ENCODE peak calls at places on chromosomes 16 and 17, in nine cellular contexts. X is spleen; E is MCF 10A; K is H9; D is kidney epithelial cell; H is astrocyte of the cerebellum; U is A549; W is CD8-positive, alpha-beta T cell; R is kidney. L is an unnamed sample.

GRCh38 chr17:2084766-2085647 is 30.1 kb downstream of the HIC1 start:
- DNase-seq in X (no peak), E (peak; percentile 33), K (peak; percentile 23), D (no peak), H (no peak), U (peak; percentile 67), W (no peak), R (peak; percentile 89), L (no peak)

GRCh38 chr17:82281502-82282238 is 8.2 kb upstream of the CSNK1D start:
- DNase-seq in X (peak; percentile 59), E (peak; percentile 94), K (no peak), D (no peak), H (no peak), U (peak; percentile 54), W (no peak), R (peak; percentile 92), L (no peak)

GRCh38 chr16:81951564-81951963 is 59.7 kb downstream of the SDR42E1 start:
- DNase-seq in X (no peak), E (no peak), K (no peak), D (no peak), H (no peak), U (no peak), W (no peak), R (no peak), L (no peak)

GRCh38 chr17:64115871-64116534 is 13.9 kb downstream of the ERN1 start:
- DNase-seq in X (no peak), E (peak; percentile 84), K (no peak), D (no peak), H (no peak), U (peak; percentile 34), W (no peak), R (no peak), L (no peak)

GRCh38 chr16:9123871-9124270 is 32.4 kb downstream of the HAPSTR1 start:
- DNase-seq in X (peak; percentile 93), E (peak; percentile 67), K (no peak), D (no peak), H (no peak), U (peak; percentile 80), W (no peak), R (peak; percentile 89), L (peak; percentile 89)

GRCh38 chr17:30323262-30323894 is 10.5 kb downstream of the TMIGD1 start:
- DNase-seq in X (no peak), E (peak; percentile 30), K (no peak), D (no peak), H (peak; percentile 18), U (no peak), W (peak; percentile 58), R (no peak), L (peak; percentile 83)

GRCh38 chr16:5019775-5020174 is 14.0 kb downstream of the NAGPA start:
- DNase-seq in X (no peak), E (no peak), K (no peak), D (no peak), H (no peak), U (no peak), W (no peak), R (no peak), L (no peak)

GRCh38 chr17:17779015-17779611 is 57.7 kb downstream of the SREBF1 start:
- DNase-seq in X (no peak), E (no peak), K (no peak), D (no peak), H (no peak), U (no peak), W (no peak), R (peak; percentile 84), L (no peak)

GRCh38 chr17:76752006-76752405 is 14.1 kb downstream of the MFSD11 start:
- DNase-seq in X (no peak), E (no peak), K (no peak), D (no peak), H (no peak), U (no peak), W (no peak), R (no peak), L (no peak)

GRCh38 chr16:680967-681745 is 946 bp downstream of the STUB1 start:
- DNase-seq in X (peak; percentile 82), E (peak; percentile 61), K (no peak), D (no peak), H (no peak), U (peak; percentile 69), W (no peak), R (no peak), L (no peak)

GRCh38 chr17:10668771-10669170 is 11.7 kb upstream of the MYH3 start:
- DNase-seq in X (no peak), E (no peak), K (no peak), D (no peak), H (no peak), U (peak; percentile 17), W (no peak), R (no peak), L (no peak)

DNA sequence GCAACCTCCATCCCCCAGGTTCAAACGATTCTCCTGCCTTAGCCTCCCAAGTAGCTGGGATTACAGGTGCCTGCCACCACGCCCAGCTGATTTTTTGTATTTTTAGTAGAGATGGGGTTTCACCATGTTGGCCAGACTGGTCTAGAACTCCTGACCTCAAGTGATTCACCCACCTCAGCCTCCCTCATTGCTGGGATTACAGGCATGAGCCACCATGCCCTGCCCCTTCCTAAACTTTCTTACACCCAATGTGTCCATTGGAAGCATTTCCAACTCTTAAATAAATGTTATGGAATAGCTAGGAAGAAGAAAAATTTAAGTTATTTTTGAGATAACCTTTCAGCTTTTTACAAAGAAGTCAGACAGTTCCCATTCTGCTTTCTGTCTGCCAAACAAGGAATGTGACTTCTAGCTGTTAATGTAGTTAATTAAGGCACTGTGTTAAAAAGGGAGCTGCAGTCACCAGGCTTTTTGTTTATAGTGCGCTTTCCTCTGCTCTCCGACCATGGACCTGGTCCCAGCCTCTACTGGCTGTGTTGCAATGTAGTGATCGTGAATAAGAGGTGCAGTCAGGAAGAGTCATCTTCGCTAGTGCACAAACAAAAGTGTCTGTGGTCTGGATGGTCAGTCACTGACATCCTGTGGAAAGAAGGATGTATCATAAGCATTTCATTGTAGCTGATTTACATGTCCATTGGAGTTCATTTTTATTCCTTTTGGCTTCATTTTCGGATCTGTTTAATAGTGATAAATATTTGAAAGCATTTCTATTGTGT is 39.7 kb downstream of the USP10 start:
- DNase-seq in X (no peak), E (peak; percentile 82), K (no peak), D (no peak), H (peak; percentile 56), U (no peak), W (no peak), R (no peak), L (no peak)
- TF ChIP-seq CTCF in X (no peak), E (no peak), K (no peak), D (no peak), H (no peak), U (no peak), W (no peak), R (no peak), L (no peak)

DNA sequence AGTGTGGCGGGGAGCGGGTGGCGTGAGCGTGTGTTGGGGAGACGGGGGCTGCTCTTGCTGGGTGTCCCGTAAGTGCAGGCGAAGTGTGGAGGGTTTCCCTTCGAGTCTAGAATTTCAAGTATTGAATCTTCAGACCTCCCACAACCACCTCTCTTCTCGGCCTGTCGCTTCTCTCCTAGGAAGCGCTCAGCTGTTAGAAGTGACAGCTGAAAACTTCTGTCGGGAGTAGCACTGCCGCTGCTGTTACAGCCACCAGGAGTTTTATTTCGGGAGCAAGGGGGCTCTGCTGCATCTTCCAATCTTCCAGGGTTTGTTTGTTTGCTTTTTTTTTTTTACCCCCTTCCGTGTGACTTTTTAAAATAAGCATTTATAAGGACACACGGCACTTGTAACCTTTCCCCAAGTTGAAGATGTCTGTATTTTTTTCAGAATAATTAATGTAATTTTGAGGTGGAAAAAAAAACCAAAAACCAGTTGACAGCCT is 738 bp downstream of the RPS6KB1 start:
- DNase-seq in X (no peak), E (peak; percentile 32), K (no peak), D (no peak), H (no peak), U (peak; percentile 34), W (no peak), R (no peak), L (no peak)
- TF ChIP-seq CTCF in X (no peak), E (no peak), K (no peak), D (no peak), H (no peak), U (no peak), W (no peak), R (no peak), L (no peak)

GRCh38 chr16:50547340-50547865 is 793 bp upstream of the NKD1 start:
- DNase-seq in X (peak; percentile 88), E (peak; percentile 9), K (peak; percentile 61), D (no peak), H (no peak), U (peak; percentile 38), W (peak; percentile 89), R (no peak), L (peak; percentile 17)
- TF ChIP-seq CTCF in X (no peak), E (no peak), K (peak; percentile 40), D (peak; percentile 43), H (peak; percentile 19), U (no peak), W (no peak), R (no peak), L (peak; percentile 6)

GRCh38 chr17:59617141-59617757 is 2.4 kb upstream of the CLTC start:
- DNase-seq in X (no peak), E (no peak), K (no peak), D (no peak), H (no peak), U (no peak), W (no peak), R (no peak), L (no peak)

GRCh38 chr17:59620064-59620359 is 317 bp downstream of the CLTC start:
- DNase-seq in X (no peak), E (no peak), K (no peak), D (no peak), H (no peak), U (no peak), W (no peak), R (no peak), L (no peak)

GRCh38 chr17:59618894-59619312 is 792 bp upstream of the CLTC start:
- DNase-seq in X (no peak), E (no peak), K (no peak), D (peak; percentile 54), H (peak; percentile 80), U (no peak), W (no peak), R (no peak), L (peak; percentile 93)

GRCh38 chr17:59620518-59621259 is 994 bp downstream of the CLTC start:
- DNase-seq in X (no peak), E (peak; percentile 58), K (peak; percentile 53), D (no peak), H (no peak), U (peak; percentile 60), W (peak; percentile 46), R (peak; percentile 62), L (peak; percentile 71)

DNA sequence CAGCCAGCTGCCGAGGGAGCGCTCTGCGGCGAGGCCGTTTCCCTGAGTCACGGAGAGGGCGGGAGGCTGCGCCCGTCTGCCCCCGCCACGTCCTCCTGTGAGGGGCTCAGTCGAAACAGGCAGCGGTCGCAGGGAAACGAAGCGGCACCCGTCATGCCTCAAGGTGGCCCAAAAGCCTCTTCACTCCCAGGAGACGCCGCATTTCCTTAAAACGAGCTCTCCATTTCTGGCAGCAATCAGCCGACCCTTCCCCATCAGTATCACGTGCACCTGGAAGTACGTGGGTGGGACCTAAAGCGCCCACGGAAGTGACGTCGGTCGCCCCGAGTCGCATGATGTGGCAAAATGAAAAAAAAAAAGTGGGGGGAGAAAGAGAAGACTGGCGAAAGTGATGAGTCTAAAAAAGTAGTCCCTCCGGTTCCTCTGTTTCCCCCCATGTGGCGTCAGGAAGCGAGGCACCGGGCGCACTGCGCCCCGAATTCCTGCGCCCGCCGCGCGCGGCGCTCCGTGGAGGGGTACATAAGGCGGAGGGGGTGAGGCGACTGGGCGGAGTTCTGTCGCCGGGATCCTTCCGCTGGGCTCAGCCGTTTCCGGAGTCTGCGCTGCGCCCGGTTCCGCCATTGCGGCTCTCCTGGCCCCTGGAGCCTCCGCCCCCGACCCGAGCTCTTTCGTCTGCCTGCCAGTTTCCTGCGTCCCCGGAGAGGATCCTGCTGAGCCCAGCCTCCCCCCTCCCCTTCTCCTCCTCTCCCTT is at the start of gene CLTC:
- DNase-seq in X (peak; percentile 99), E (peak; percentile 95), K (peak; percentile 96), D (peak; percentile 83), H (peak; percentile 95), U (peak; percentile 99), W (peak; percentile 90), R (peak; percentile 97), L (peak; percentile 91)
- TF ChIP-seq CTCF in X (no peak), E (no peak), K (no peak), D (no peak), H (no peak), U (no peak), W (no peak), R (no peak), L (no peak)